ENCODE peak calls at places on chromosome 2, in six cellular contexts. One of them, this sample, is unnamed.

GRCh38 chr2:100744184-100744583 is 75.8 kb upstream of the NPAS2 start:
- DNase-seq in colonic mucosa: no peak
- DNase-seq in astrocyte of the spinal cord: no peak
- DNase-seq in stimulated activated CD8-positive, alpha-beta memory T cell treated with anti-CD3 and anti-CD28 coated beads, Interleukin-7, amount 100 ng/mL, for 4 hours: no peak
- DNase-seq in NCI-H1092: no peak
- DNase-seq in left kidney: no peak
- DNase-seq in this sample: no peak

GRCh38 chr2:204945376-204945775 is 400.1 kb downstream of the PARD3B start:
- DNase-seq in colonic mucosa: no peak
- DNase-seq in astrocyte of the spinal cord: no peak
- DNase-seq in stimulated activated CD8-positive, alpha-beta memory T cell treated with anti-CD3 and anti-CD28 coated beads, Interleukin-7, amount 100 ng/mL, for 4 hours: no peak
- DNase-seq in NCI-H1092: no peak
- DNase-seq in left kidney: no peak
- DNase-seq in this sample: no peak

GRCh38 chr2:67561411-67561965 is 164.4 kb downstream of the ETAA1 start:
- DNase-seq in colonic mucosa: no peak
- DNase-seq in astrocyte of the spinal cord: peak; percentile 48
- DNase-seq in stimulated activated CD8-positive, alpha-beta memory T cell treated with anti-CD3 and anti-CD28 coated beads, Interleukin-7, amount 100 ng/mL, for 4 hours: no peak
- DNase-seq in NCI-H1092: no peak
- DNase-seq in left kidney: peak; percentile 65
- DNase-seq in this sample: peak; percentile 81

GRCh38 chr2:199364153-199364552 is 93.6 kb downstream of the SATB2 start:
- DNase-seq in colonic mucosa: no peak
- DNase-seq in astrocyte of the spinal cord: no peak
- DNase-seq in stimulated activated CD8-positive, alpha-beta memory T cell treated with anti-CD3 and anti-CD28 coated beads, Interleukin-7, amount 100 ng/mL, for 4 hours: no peak
- DNase-seq in NCI-H1092: peak; percentile 6
- DNase-seq in left kidney: no peak
- DNase-seq in this sample: no peak

GRCh38 chr2:138013651-138014050 is 49.4 kb downstream of the HNMT start:
- DNase-seq in colonic mucosa: no peak
- DNase-seq in astrocyte of the spinal cord: no peak
- DNase-seq in stimulated activated CD8-positive, alpha-beta memory T cell treated with anti-CD3 and anti-CD28 coated beads, Interleukin-7, amount 100 ng/mL, for 4 hours: no peak
- DNase-seq in NCI-H1092: no peak
- DNase-seq in left kidney: peak; percentile 57
- DNase-seq in this sample: no peak

GRCh38 chr2:98376301-98376945 is 30.2 kb downstream of the CNGA3 start:
- DNase-seq in colonic mucosa: no peak
- DNase-seq in astrocyte of the spinal cord: no peak
- DNase-seq in stimulated activated CD8-positive, alpha-beta memory T cell treated with anti-CD3 and anti-CD28 coated beads, Interleukin-7, amount 100 ng/mL, for 4 hours: no peak
- DNase-seq in NCI-H1092: no peak
- DNase-seq in left kidney: peak; percentile 12
- DNase-seq in this sample: no peak

GRCh38 chr2:105839793-105840192 is 95.1 kb downstream of the NCK2 start:
- DNase-seq in colonic mucosa: no peak
- DNase-seq in astrocyte of the spinal cord: no peak
- DNase-seq in stimulated activated CD8-positive, alpha-beta memory T cell treated with anti-CD3 and anti-CD28 coated beads, Interleukin-7, amount 100 ng/mL, for 4 hours: no peak
- DNase-seq in NCI-H1092: no peak
- DNase-seq in left kidney: no peak
- DNase-seq in this sample: no peak

GRCh38 chr2:38590053-38590452 is 12.7 kb downstream of the HNRNPLL start:
- DNase-seq in colonic mucosa: no peak
- DNase-seq in astrocyte of the spinal cord: no peak
- DNase-seq in stimulated activated CD8-positive, alpha-beta memory T cell treated with anti-CD3 and anti-CD28 coated beads, Interleukin-7, amount 100 ng/mL, for 4 hours: no peak
- DNase-seq in NCI-H1092: no peak
- DNase-seq in left kidney: no peak
- DNase-seq in this sample: no peak

GRCh38 chr2:97267411-97268074 is 154.6 kb downstream of the ANKRD36 start:
- DNase-seq in colonic mucosa: peak; percentile 18
- DNase-seq in astrocyte of the spinal cord: no peak
- DNase-seq in stimulated activated CD8-positive, alpha-beta memory T cell treated with anti-CD3 and anti-CD28 coated beads, Interleukin-7, amount 100 ng/mL, for 4 hours: no peak
- DNase-seq in NCI-H1092: no peak
- DNase-seq in left kidney: peak; percentile 0
- DNase-seq in this sample: no peak

GRCh38 chr2:74286725-74287124 is 56.5 kb downstream of the SLC4A5 start:
- DNase-seq in colonic mucosa: no peak
- DNase-seq in astrocyte of the spinal cord: no peak
- DNase-seq in stimulated activated CD8-positive, alpha-beta memory T cell treated with anti-CD3 and anti-CD28 coated beads, Interleukin-7, amount 100 ng/mL, for 4 hours: no peak
- DNase-seq in NCI-H1092: no peak
- DNase-seq in left kidney: no peak
- DNase-seq in this sample: no peak

GRCh38 chr2:234189230-234189629 is 138.7 kb downstream of the SPP2 start:
- DNase-seq in colonic mucosa: no peak
- DNase-seq in astrocyte of the spinal cord: no peak
- DNase-seq in stimulated activated CD8-positive, alpha-beta memory T cell treated with anti-CD3 and anti-CD28 coated beads, Interleukin-7, amount 100 ng/mL, for 4 hours: no peak
- DNase-seq in NCI-H1092: no peak
- DNase-seq in left kidney: no peak
- DNase-seq in this sample: no peak

GRCh38 chr2:188475945-188476344 is 184.3 kb downstream of the GULP1 start:
- DNase-seq in colonic mucosa: no peak
- DNase-seq in astrocyte of the spinal cord: peak; percentile 61
- DNase-seq in stimulated activated CD8-positive, alpha-beta memory T cell treated with anti-CD3 and anti-CD28 coated beads, Interleukin-7, amount 100 ng/mL, for 4 hours: no peak
- DNase-seq in NCI-H1092: no peak
- DNase-seq in left kidney: peak; percentile 9
- DNase-seq in this sample: peak; percentile 32

GRCh38 chr2:26571316-26571715 is 69.8 kb downstream of the CIB4 start:
- DNase-seq in colonic mucosa: no peak
- DNase-seq in astrocyte of the spinal cord: no peak
- DNase-seq in stimulated activated CD8-positive, alpha-beta memory T cell treated with anti-CD3 and anti-CD28 coated beads, Interleukin-7, amount 100 ng/mL, for 4 hours: no peak
- DNase-seq in NCI-H1092: no peak
- DNase-seq in left kidney: no peak
- DNase-seq in this sample: no peak

GRCh38 chr2:54107903-54108615 is 7.4 kb upstream of the ACYP2 start:
- DNase-seq in colonic mucosa: no peak
- DNase-seq in astrocyte of the spinal cord: no peak
- DNase-seq in stimulated activated CD8-positive, alpha-beta memory T cell treated with anti-CD3 and anti-CD28 coated beads, Interleukin-7, amount 100 ng/mL, for 4 hours: no peak
- DNase-seq in NCI-H1092: no peak
- DNase-seq in left kidney: peak; percentile 48
- DNase-seq in this sample: no peak

GRCh38 chr2:125553768-125554167 is 1102.2 kb upstream of the GYPC start:
- DNase-seq in colonic mucosa: no peak
- DNase-seq in astrocyte of the spinal cord: no peak
- DNase-seq in stimulated activated CD8-positive, alpha-beta memory T cell treated with anti-CD3 and anti-CD28 coated beads, Interleukin-7, amount 100 ng/mL, for 4 hours: no peak
- DNase-seq in NCI-H1092: no peak
- DNase-seq in left kidney: no peak
- DNase-seq in this sample: no peak

GRCh38 chr2:215435809-215436704 is at the start of gene FN1:
- DNase-seq in colonic mucosa: peak; percentile 91
- DNase-seq in astrocyte of the spinal cord: peak; percentile 100
- DNase-seq in stimulated activated CD8-positive, alpha-beta memory T cell treated with anti-CD3 and anti-CD28 coated beads, Interleukin-7, amount 100 ng/mL, for 4 hours: peak; percentile 59
- DNase-seq in NCI-H1092: peak; percentile 10
- DNase-seq in left kidney: peak; percentile 96
- DNase-seq in this sample: peak; percentile 98